ENCODE peak calls at places on chromosomes 13 and 19, in seven cellular contexts. V is left colon; T is lung microvascular endothelial cell; L is stimulated activated naive CD8-positive, alpha-beta T cell treated with anti-CD3 and anti-CD28 coated beads, Interleukin-15, amount 100 ng/mL, for 72 hours; S is globus pallidus; A is stimulated activated CD4-positive, alpha-beta T cell treated with anti-CD3 and anti-CD28 coated beads, Interleukin-2, amount 100 ng/mL, for 48 hours; O is activated CD8-positive, alpha-beta memory T cell treated with anti-CD3 and anti-CD28 coated beads for 48 hours. P is an unnamed sample.

GRCh38 chr19:708154-709141 is at the start of gene PALM:
- DNase-seq in A (no peak), L (no peak), V (no peak), O (no peak), T (no peak), S (no peak), P (peak; percentile 76)

GRCh38 chr19:47414469-47414868 is 4.9 kb downstream of the MEIS3 start:
- DNase-seq in S (no peak), A (no peak), V (no peak), O (no peak), T (peak; percentile 44), L (no peak), P (no peak)

GRCh38 chr13:51315658-51316057 is 23.8 kb upstream of the SERPINE3 start:
- DNase-seq in A (no peak), T (peak; percentile 31), S (no peak), V (no peak), O (no peak), L (no peak), P (peak; percentile 42)

GRCh38 chr19:27654266-27654990 is 1558.5 kb downstream of the UQCRFS1 start:
- DNase-seq in T (no peak), V (no peak), A (no peak), S (no peak), O (no peak), L (no peak), P (no peak)

GRCh38 chr13:65656740-65657329 is 1573.3 kb downstream of the PCDH9 start:
- DNase-seq in A (no peak), S (no peak), V (no peak), O (no peak), L (no peak), T (peak; percentile 47), P (no peak)

GRCh38 chr19:6055013-6055795 is 55.1 kb downstream of the RFX2 start:
- DNase-seq in V (no peak), T (no peak), O (no peak), L (no peak), S (no peak), A (no peak), P (no peak)

GRCh38 chr19:861756-862528 is 2.5 kb downstream of the CFD start:
- DNase-seq in O (peak; percentile 72), A (peak; percentile 80), V (peak; percentile 76), S (no peak), L (peak; percentile 65), T (peak; percentile 54), P (peak; percentile 36)

GRCh38 chr19:14770944-14771839 is 7.2 kb downstream of the ADGRE2 start:
- DNase-seq in A (no peak), V (no peak), T (no peak), L (no peak), O (no peak), S (no peak), P (no peak)

GRCh38 chr19:38252385-38252784 is 3.8 kb downstream of the PPP1R14A start:
- DNase-seq in A (no peak), V (no peak), T (no peak), S (peak; percentile 30), O (no peak), L (no peak), P (no peak)

GRCh38 chr13:98853791-98854191 is 101.3 kb upstream of the SLC15A1 start:
- DNase-seq in T (no peak), V (peak; percentile 22), S (no peak), A (peak; percentile 54), L (peak; percentile 75), O (peak; percentile 46), P (no peak)

GRCh38 chr19:48925240-48925843 is 8.2 kb upstream of the DHDH start:
- DNase-seq in V (no peak), S (no peak), A (no peak), O (no peak), T (peak; percentile 50), L (no peak), P (no peak)

GRCh38 chr19:36182612-36183454 is 30.6 kb upstream of the COX7A1 start:
- DNase-seq in L (no peak), A (no peak), T (no peak), V (no peak), S (no peak), O (no peak), P (no peak)

GRCh38 chr19:10817291-10818038 is 18.5 kb downstream of the TMED1 start:
- DNase-seq in O (no peak), A (no peak), L (no peak), V (peak; percentile 48), T (peak; percentile 85), S (no peak), P (no peak)

GRCh38 chr13:76758257-76758656 is 127.9 kb downstream of the KCTD12 start:
- DNase-seq in O (no peak), S (no peak), A (no peak), V (no peak), T (no peak), L (no peak), P (peak; percentile 62)

GRCh38 chr19:44607049-44607448 is 6.3 kb upstream of the IGSF23 start:
- DNase-seq in A (no peak), L (no peak), V (no peak), T (peak; percentile 98), O (no peak), S (no peak), P (no peak)

GRCh38 chr19:29812080-29812880 is 489 bp downstream of the CCNE1 start:
- DNase-seq in T (no peak), L (peak; percentile 12), O (no peak), V (peak; percentile 46), S (no peak), A (peak; percentile 16), P (no peak)

GRCh38 chr13:41456768-41457588 is at the start of gene RGCC:
- DNase-seq in V (peak; percentile 80), S (peak; percentile 87), A (peak; percentile 90), O (peak; percentile 86), T (peak; percentile 86), L (peak; percentile 93), P (peak; percentile 79)

GRCh38 chr13:42110410-42111155 is 62.1 kb downstream of the DGKH start:
- DNase-seq in A (peak; percentile 46), V (no peak), S (peak; percentile 60), O (peak; percentile 21), L (peak; percentile 36), T (peak; percentile 78), P (peak; percentile 49)

GRCh38 chr19:2887391-2887914 is 13.3 kb upstream of the ZNF57 start:
- DNase-seq in A (no peak), V (no peak), O (no peak), S (peak; percentile 72), L (no peak), T (peak; percentile 80), P (peak; percentile 72)

GRCh38 chr19:8392017-8392591 is 1.9 kb downstream of the RAB11B start:
- DNase-seq in A (no peak), S (peak; percentile 67), O (no peak), T (peak; percentile 53), V (no peak), L (no peak), P (no peak)

P was measured in retina.